ENCODE peak calls at places on chromosomes 4 and X, in eight cellular contexts. Z is kidney epithelial cell, K is pancreas, Y is OCI-LY7, D is AG04450, I is prostate gland, S is heart right ventricle, L is foreskin fibroblast. E is an unnamed sample.
A peak's percentile ranks its signal among the peaks of the same experiment; 100 is the strongest.

GRCh38 chr4:141768954-141769353 is 132.6 kb downstream of the IL15 start:
- DNase-seq in L (peak; percentile 81), Z (no peak), I (no peak), K (no peak), S (no peak), Y (no peak), D (peak; percentile 43), E (peak; percentile 57)

GRCh38 chrX:18748499-18748898 is 41.1 kb downstream of the PPEF1 start:
- DNase-seq in Y (no peak), K (no peak), S (no peak), Z (no peak), D (no peak), I (no peak), L (no peak), E (no peak)

GRCh38 chrX:338836-339400 is 20.3 kb upstream of the GTPBP6 start:
- DNase-seq in S (no peak), D (no peak), K (peak; percentile 69), I (no peak), Y (no peak), Z (no peak), L (no peak), E (no peak)

GRCh38 chrX:49163555-49164419 is 1.2 kb downstream of the MAGIX start:
- DNase-seq in S (peak; percentile 88), K (peak; percentile 93), L (peak; percentile 74), Z (no peak), Y (peak; percentile 85), D (no peak), I (peak; percentile 71), E (no peak)

GRCh38 chrX:134186362-134187121 is 50.4 kb upstream of the CCDC160 start:
- DNase-seq in Y (no peak), S (no peak), I (no peak), L (no peak), D (no peak), K (no peak), Z (no peak), E (no peak)

GRCh38 chr4:165027762-165028402 is 3.9 kb upstream of the TRIM60 start:
- DNase-seq in K (no peak), S (no peak), I (no peak), Y (no peak), D (no peak), L (no peak), Z (no peak), E (no peak)

GRCh38 chrX:84186603-84187358 is 1.2 kb downstream of the RPS6KA6 start:
- DNase-seq in Y (no peak), I (peak; percentile 6), S (no peak), Z (no peak), L (no peak), D (no peak), K (no peak), E (no peak)

GRCh38 chr4:182074842-182075241 is 168.4 kb upstream of the TENM3 start:
- DNase-seq in S (no peak), K (no peak), I (no peak), Y (no peak), L (no peak), D (no peak), Z (no peak), E (peak; percentile 16)

GRCh38 chr4:53515076-53515475 is 76.2 kb downstream of the LNX1 start:
- DNase-seq in L (no peak), Z (no peak), I (no peak), K (no peak), Y (no peak), D (no peak), S (no peak), E (no peak)

GRCh38 chr4:16598241-16599224 is 299.9 kb downstream of the LDB2 start:
- DNase-seq in L (no peak), Y (no peak), I (no peak), S (no peak), D (peak; percentile 32), K (no peak), Z (no peak), E (no peak)

GRCh38 chrX:69163936-69164741 is 1.1 kb downstream of the PJA1 start:
- DNase-seq in Z (no peak), S (peak; percentile 37), L (no peak), K (no peak), Y (peak; percentile 41), I (peak; percentile 5), D (no peak), E (no peak)

GRCh38 chr4:125323547-125324100 is 8.9 kb downstream of the FAT4 start:
- DNase-seq in S (no peak), Z (no peak), I (no peak), D (no peak), Y (no peak), K (no peak), L (peak; percentile 59), E (no peak)

GRCh38 chr4:102104278-102104677 is 241.0 kb downstream of the SLC39A8 start:
- DNase-seq in K (no peak), Z (no peak), D (no peak), Y (no peak), L (no peak), S (no peak), I (no peak), E (no peak)

GRCh38 chr4:5708171-5708828 is at the start of gene EVC2:
- DNase-seq in D (no peak), L (peak; percentile 52), I (peak; percentile 65), Y (no peak), K (peak; percentile 85), S (peak; percentile 78), Z (no peak), E (no peak)

GRCh38 chrX:1658083-1658463 is 43.2 kb downstream of the ASMT start:
- DNase-seq in K (no peak), I (no peak), Y (no peak), L (no peak), Z (no peak), S (no peak), D (no peak), E (no peak)

GRCh38 chrX:117327306-117327705 is 789.3 kb downstream of the KLHL13 start:
- DNase-seq in Y (no peak), S (no peak), K (no peak), I (no peak), L (no peak), Z (no peak), D (no peak), E (no peak)

GRCh38 chr4:88660446-88661294 is 37.0 kb downstream of the NAP1L5 start:
- DNase-seq in Y (no peak), D (no peak), K (no peak), L (peak; percentile 68), Z (no peak), I (no peak), S (no peak), E (peak; percentile 85)

GRCh38 chr4:7051905-7052304 is 8.7 kb downstream of the TADA2B start:
- DNase-seq in Z (no peak), S (no peak), I (no peak), D (no peak), K (no peak), L (no peak), Y (no peak), E (no peak)

GRCh38 chrX:150581093-150581775 is 12.8 kb downstream of the MTM1 start:
- DNase-seq in K (no peak), D (peak; percentile 32), L (peak; percentile 55), Z (peak; percentile 21), I (no peak), S (no peak), Y (no peak), E (no peak)

GRCh38 chr4:93791570-93792195 is 36.9 kb upstream of the ATOH1 start:
- DNase-seq in Z (no peak), L (peak; percentile 6), Y (peak; percentile 56), K (no peak), D (peak; percentile 11), S (no peak), I (peak; percentile 32), E (peak; percentile 8)

GRCh38 chrX:27619975-27620374 is 29.8 kb downstream of the DCAF8L2 start:
- DNase-seq in Y (no peak), K (no peak), D (no peak), S (no peak), I (no peak), L (no peak), Z (no peak), E (no peak)

GRCh38 chrX:19799319-19800182 is 87.8 kb downstream of the SH3KBP1 start:
- DNase-seq in I (no peak), L (peak; percentile 37), K (no peak), S (no peak), Z (no peak), D (no peak), Y (peak; percentile 61), E (no peak)
- H3K4me3 ChIP-seq in I (no peak overlapping the region), L (peak overlapping the region; percentile 18), K (no peak overlapping the region), S (peak overlapping the region; percentile 11), Z (no peak overlapping the region), D (no peak overlapping the region), Y (peak overlapping the region; percentile 59), E (no peak overlapping the region)

GRCh38 chr4:155407480-155407879 is 30.7 kb upstream of the MAP9 start:
- DNase-seq in D (no peak), I (no peak), L (no peak), Z (no peak), Y (no peak), K (no peak), S (no peak), E (no peak)

GRCh38 chr4:155405059-155405458 is 28.3 kb upstream of the MAP9 start:
- DNase-seq in I (peak; percentile 22), L (peak; percentile 16), S (no peak), Y (no peak), Z (no peak), K (no peak), D (peak; percentile 16), E (no peak)

GRCh38 chr4:155402941-155403340 is 26.2 kb upstream of the MAP9 start:
- DNase-seq in Z (peak; percentile 60), I (no peak), Y (no peak), L (no peak), D (no peak), S (no peak), K (no peak), E (no peak)

GRCh38 chr4:155400893-155401292 is 24.1 kb upstream of the MAP9 start:
- DNase-seq in I (no peak), L (no peak), Y (no peak), S (no peak), Z (no peak), K (no peak), D (no peak), E (no peak)

GRCh38 chr4:155403886-155404285 is 27.1 kb upstream of the MAP9 start:
- DNase-seq in D (no peak), Y (no peak), I (no peak), K (no peak), L (peak; percentile 14), S (no peak), Z (no peak), E (peak; percentile 14)
- TF ChIP-seq CTCF in D (peak; percentile 49), Y (peak; percentile 25), I (peak; percentile 52), K (no peak), L (peak; percentile 28), S (peak; percentile 42), Z (peak; percentile 30), E (peak; percentile 29)

DNA sequence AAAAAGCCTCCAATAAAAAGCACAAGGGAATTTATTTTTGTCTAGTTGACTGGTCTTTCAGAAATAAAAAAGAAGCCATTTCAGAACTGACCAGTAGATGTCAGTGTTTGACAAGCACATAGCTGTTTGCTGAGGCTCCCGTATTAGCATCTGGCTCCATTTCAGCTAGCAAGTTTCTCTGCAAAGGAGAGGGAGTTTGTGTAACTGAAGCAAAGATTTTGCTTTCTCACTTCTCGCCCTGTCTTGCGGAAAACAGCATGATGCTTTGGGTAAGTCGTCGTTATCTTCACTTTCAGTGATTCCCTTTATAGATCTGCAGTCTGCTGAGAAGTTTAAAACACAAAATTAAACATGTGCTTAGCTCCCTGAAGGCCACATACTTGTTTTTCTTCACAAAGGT is 85.5 kb downstream of the CT47B1 start:
- DNase-seq in L (peak; percentile 58), S (no peak), Y (peak; percentile 72), D (peak; percentile 29), Z (peak; percentile 29), K (no peak), I (peak; percentile 10), E (peak; percentile 55)
- H3K4me3 ChIP-seq in L (no peak overlapping the region), S (no peak overlapping the region), Y (no peak overlapping the region), D (no peak overlapping the region), Z (no peak overlapping the region), K (no peak overlapping the region), I (no peak overlapping the region), E (no peak overlapping the region)

GRCh38 chrX:39226307-39226706 is 425.0 kb downstream of the MID1IP1 start:
- DNase-seq in S (no peak), K (no peak), Z (no peak), I (no peak), D (no peak), Y (no peak), L (no peak), E (no peak)
- TF ChIP-seq CTCF in S (no peak), K (no peak), Z (no peak), I (no peak), D (no peak), Y (no peak), L (no peak), E (no peak)

E was measured in AG09309.